ENCODE peak calls at places on chromosomes 2 and 18, in eight cellular contexts. I is fibroblast of lung; G is mucosa of descending colon; J is tibial artery; C is upper lobe of right lung; B is tibial nerve; V is CD4-positive, CD25-positive, alpha-beta regulatory T cell; A is H9. Q is an unnamed sample. For H3K9me3, the result is how much of the 10 kb centered on the place peaks cover.

GRCh38 chr2:31404827-31405226 is 9.7 kb downstream of the XDH start:
- DNase-seq in I (no peak), B (no peak), V (no peak), C (no peak), J (no peak), A (no peak), G (no peak), Q (no peak)

GRCh38 chr2:190466819-190467444 is 58.8 kb downstream of the MFSD6 start:
- DNase-seq in G (no peak), A (no peak), I (no peak), C (no peak), J (no peak), V (no peak), B (no peak), Q (no peak)

GRCh38 chr2:73614105-73614504 is 28.1 kb downstream of the NAT8 start:
- DNase-seq in B (no peak), J (no peak), A (no peak), G (no peak), I (no peak), C (no peak), V (no peak), Q (no peak)

GRCh38 chr2:134392689-134393476 is 139.0 kb downstream of the MGAT5 start:
- DNase-seq in V (no peak), B (no peak), I (no peak), J (no peak), G (no peak), A (peak), C (no peak), Q (no peak)

GRCh38 chr2:141003967-141004657 is 1126.7 kb downstream of the LRP1B start:
- DNase-seq in V (no peak), A (no peak), C (no peak), B (no peak), J (no peak), I (no peak), G (no peak), Q (no peak)

GRCh38 chr2:239369631-239370161 is 31.1 kb downstream of the HDAC4 start:
- DNase-seq in I (no peak), C (peak), B (no peak), J (peak), G (peak), A (no peak), V (peak), Q (peak)

GRCh38 chr2:182593394-182593707 is 122.7 kb upstream of the DNAJC10 start:
- DNase-seq in I (peak), V (no peak), G (no peak), J (no peak), C (no peak), B (no peak), A (no peak), Q (no peak)

GRCh38 chr2:120748310-120748709 is 12.6 kb downstream of the GLI2 start:
- DNase-seq in C (no peak), A (no peak), B (no peak), V (no peak), J (peak), G (no peak), I (no peak), Q (no peak)

GRCh38 chr2:111042261-111042660 is 78.5 kb upstream of the BCL2L11 start:
- DNase-seq in B (no peak), V (no peak), G (no peak), A (no peak), C (no peak), I (no peak), J (no peak), Q (no peak)

GRCh38 chr2:121699421-121700328 is 37.0 kb downstream of the NIFK start:
- DNase-seq in J (no peak), A (no peak), C (peak), V (peak), G (peak), B (no peak), I (peak), Q (peak)

GRCh38 chr2:63520793-63521192 is 67.5 kb downstream of the WDPCP start:
- DNase-seq in A (no peak), G (no peak), B (no peak), C (no peak), V (no peak), J (no peak), I (no peak), Q (no peak)

GRCh38 chr18:5986257-5986909 is 91.1 kb upstream of the TMEM200C start:
- DNase-seq in A (no peak), J (no peak), C (no peak), G (no peak), V (no peak), I (no peak), B (no peak), Q (no peak)

GRCh38 chr2:163077241-163077640 is 238.7 kb upstream of the KCNH7 start:
- DNase-seq in V (no peak), B (no peak), A (no peak), C (no peak), J (no peak), G (no peak), I (no peak), Q (no peak)

GRCh38 chr2:100352511-100352910 is 30.2 kb upstream of the LONRF2 start:
- DNase-seq in V (no peak), C (no peak), A (no peak), G (no peak), J (no peak), I (no peak), B (no peak), Q (no peak)

GRCh38 chr2:20615466-20616241 is 35.2 kb downstream of the HS1BP3 start:
- DNase-seq in A (no peak), G (no peak), V (no peak), B (no peak), I (no peak), J (peak), C (peak), Q (no peak)

GRCh38 chr2:42755161-42755900 is 8.6 kb downstream of the OXER1 start:
- DNase-seq in B (no peak), J (no peak), V (no peak), G (peak), C (no peak), A (no peak), I (no peak), Q (no peak)

GRCh38 chr2:113138428-113139322 is 11.3 kb downstream of the IL1RN start:
- DNase-seq in G (no peak), J (no peak), B (peak), C (no peak), V (peak), A (no peak), I (peak), Q (no peak)

GRCh38 chr2:64522843-64523428 is 1.2 kb upstream of the AFTPH start:
- DNase-seq in J (no peak), I (peak), G (no peak), C (no peak), A (no peak), V (peak), B (peak), Q (peak)

GRCh38 chr18:22394428-22394827 is 23.3 kb downstream of the CTAGE1 start:
- DNase-seq in I (no peak), B (no peak), A (no peak), C (no peak), J (no peak), G (no peak), V (no peak), Q (no peak)

GRCh38 chr2:120531863-120532600 is 186.1 kb downstream of the INHBB start:
- DNase-seq in C (no peak), J (peak), B (peak), A (no peak), I (peak), G (no peak), V (no peak), Q (no peak)

GRCh38 chr2:36578343-36579296 is 19.3 kb downstream of the FEZ2 start:
- DNase-seq in G (no peak), I (no peak), J (no peak), B (no peak), A (no peak), V (no peak), C (no peak), Q (no peak)

GRCh38 chr18:11985532-11985931 is 4.2 kb downstream of the IMPA2 start:
- DNase-seq in J (peak), G (no peak), V (no peak), A (no peak), B (no peak), I (no peak), C (no peak), Q (no peak)

GRCh38 chr2:180015951-180016709 is 9.0 kb upstream of the CWC22 start:
- DNase-seq in B (no peak), C (no peak), A (no peak), I (peak), V (no peak), G (no peak), J (no peak), Q (no peak)

GRCh38 chr2:6290212-6290611 is 575.5 kb downstream of the CMPK2 start:
- DNase-seq in I (no peak), J (no peak), C (no peak), B (no peak), A (no peak), G (no peak), V (no peak), Q (no peak)
- H3K9me3 ChIP-seq in I (under half), J (under half), C (under half), B (under half), A (under half), G (under half), V (under half), Q (under half)

GRCh38 chr2:13091463-13091862 is 374.7 kb downstream of the TRIB2 start:
- DNase-seq in G (no peak), C (no peak), J (no peak), A (no peak), V (no peak), B (no peak), I (peak), Q (no peak)
- H3K9me3 ChIP-seq in G (under half), C (under half), J (under half), A (under half), V (under half), B (under half), I (under half), Q (under half)

GRCh38 chr18:27378396-27379094 is 193.4 kb upstream of the CHST9 start:
- DNase-seq in G (no peak), I (no peak), C (no peak), A (no peak), V (no peak), B (no peak), J (no peak), Q (no peak)
- H3K9me3 ChIP-seq in G (under half), I (under half), C (under half), A (under half), V (under half), B (under half), J (under half), Q (under half)

DNA sequence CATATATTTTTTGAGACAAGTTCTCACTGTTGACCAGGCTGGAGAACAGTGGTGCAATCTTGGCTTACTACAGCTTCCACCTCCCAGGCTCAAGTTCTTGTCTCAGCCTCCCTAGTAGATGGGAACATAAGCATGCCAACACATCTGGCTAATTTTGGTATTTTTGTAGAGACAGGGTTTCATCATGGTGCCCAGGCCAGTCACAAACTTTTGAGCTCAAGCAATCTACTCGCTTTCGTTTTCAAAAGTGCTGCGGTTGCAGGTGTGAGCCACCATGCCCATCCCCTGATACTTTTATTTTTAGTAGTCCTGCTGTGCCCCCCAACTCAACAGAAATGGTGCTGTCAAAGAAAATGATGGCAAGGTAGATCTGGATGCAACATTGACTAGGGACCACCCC is 1127.3 kb downstream of the SUCLG1 start:
- DNase-seq in I (no peak), A (no peak), J (no peak), V (no peak), B (no peak), G (no peak), C (no peak), Q (no peak)
- H3K9me3 ChIP-seq in I (under half), A (under half), J (under half), V (under half), B (under half), G (under half), C (under half), Q (under half)

DNA sequence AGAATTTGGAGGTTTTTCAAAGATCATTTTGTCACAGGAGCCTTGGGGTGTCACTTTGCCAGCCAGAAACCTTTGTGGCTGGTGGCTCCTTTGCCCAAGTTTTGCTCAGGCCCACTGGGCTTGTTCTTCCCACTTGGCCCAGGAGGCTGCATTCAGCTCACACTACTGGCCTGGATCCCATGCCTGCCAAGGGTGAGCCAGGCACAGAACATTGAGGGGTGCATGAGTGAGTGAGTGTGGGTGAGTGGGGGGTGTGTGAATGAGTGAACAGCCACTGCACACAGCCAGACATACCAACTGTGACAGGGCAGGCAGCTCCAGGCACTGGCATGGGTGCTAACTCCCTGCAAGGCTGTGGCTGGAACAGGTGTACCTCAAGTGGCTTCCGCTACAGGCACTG is 39.6 kb downstream of the FAM171B start:
- DNase-seq in A (no peak), I (no peak), G (no peak), C (no peak), V (no peak), B (no peak), J (no peak), Q (no peak)
- H3K9me3 ChIP-seq in A (under half), I (under half), G (under half), C (under half), V (under half), B (under half), J (under half), Q (under half)

GRCh38 chr2:135662088-135662487 is 79.6 kb upstream of the UBXN4 start:
- DNase-seq in J (no peak), C (no peak), B (no peak), A (no peak), V (no peak), G (no peak), I (no peak), Q (no peak)

GRCh38 chr2:135663148-135663700 is 78.4 kb upstream of the UBXN4 start:
- DNase-seq in V (no peak), I (no peak), G (no peak), A (no peak), J (no peak), B (no peak), C (no peak), Q (no peak)

GRCh38 chr2:135657806-135658582 is 83.7 kb upstream of the UBXN4 start:
- DNase-seq in B (no peak), V (peak), I (no peak), J (no peak), A (no peak), G (no peak), C (no peak), Q (peak)
- H3K9me3 ChIP-seq in B (under half), V (under half), I (under half), J (under half), A (under half), G (under half), C (under half), Q (under half)

DNA sequence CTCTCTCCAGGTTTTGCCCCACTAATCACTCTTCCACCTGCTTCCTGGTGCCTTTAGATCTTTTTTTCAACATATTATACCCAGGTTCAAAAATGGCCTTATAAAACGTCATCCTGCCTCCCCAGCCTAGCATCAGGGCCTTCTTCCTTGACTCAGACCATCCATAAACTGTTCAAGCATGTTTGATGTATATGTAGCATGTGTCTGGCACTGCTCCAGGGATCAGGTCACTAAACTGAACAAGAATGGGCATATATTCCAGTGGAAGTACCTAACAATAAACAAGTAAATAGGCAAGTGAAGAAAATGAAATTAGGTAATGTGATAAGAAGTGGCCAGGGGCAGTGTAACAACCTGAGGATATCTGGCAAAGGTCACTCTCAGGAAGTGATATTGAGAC is 141.2 kb downstream of the TRIB2 start:
- DNase-seq in G (no peak), J (no peak), B (no peak), A (no peak), V (no peak), C (no peak), I (no peak), Q (no peak)
- H3K9me3 ChIP-seq in G (under half), J (under half), B (under half), A (under half), V (under half), C (under half), I (under half), Q (under half)

GRCh38 chr18:8619041-8619440 is 9.8 kb downstream of the RAB12 start:
- DNase-seq in A (no peak), C (no peak), B (no peak), V (no peak), I (no peak), G (no peak), J (no peak), Q (no peak)
- H3K9me3 ChIP-seq in A (under half), C (under half), B (under half), V (under half), I (under half), G (under half), J (under half), Q (under half)